ENCODE peak calls at places on chromosomes 7 and 10, in five cellular contexts. Z, D, F, P and Y are unnamed samples.

GRCh38 chr7:2114052-2114451 is 118.7 kb downstream of the MAD1L1 start:
- DNase-seq in P (peak; percentile 69), F (no peak), D (no peak), Z (peak; percentile 58), Y (peak; percentile 75)

GRCh38 chr7:94395141-94396041 is 696 bp downstream of the COL1A2 start:
- DNase-seq in Z (peak; percentile 80), F (peak; percentile 70), D (peak; percentile 79), P (peak; percentile 94), Y (peak; percentile 90)

GRCh38 chr7:37824987-37825509 is 23.3 kb upstream of the NME8 start:
- DNase-seq in D (no peak), Z (no peak), F (no peak), P (no peak), Y (no peak)

GRCh38 chr10:128739937-128740336 is 613.7 kb upstream of the MKI67 start:
- DNase-seq in D (no peak), Z (no peak), F (no peak), P (no peak), Y (no peak)

GRCh38 chr10:125882596-125882995 is 1.5 kb upstream of the DHX32 start:
- DNase-seq in Z (no peak), F (no peak), P (peak; percentile 32), D (no peak), Y (no peak)

GRCh38 chr7:4085937-4086691 is 596.0 kb upstream of the FOXK1 start:
- DNase-seq in Z (no peak), D (no peak), F (no peak), P (no peak), Y (no peak)

GRCh38 chr7:138752568-138753518 is 45.0 kb upstream of the TMEM213 start:
- DNase-seq in D (peak; percentile 51), P (no peak), Z (peak; percentile 98), F (peak; percentile 69), Y (peak; percentile 28)

GRCh38 chr7:145036592-145037386 is 200.9 kb upstream of the TPK1 start:
- DNase-seq in F (peak; percentile 24), D (peak; percentile 74), P (peak; percentile 64), Z (peak; percentile 75), Y (peak; percentile 17)

GRCh38 chr7:25727446-25727845 is 424.6 kb upstream of the NFE2L3 start:
- DNase-seq in F (no peak), P (no peak), Z (no peak), D (no peak), Y (no peak)

GRCh38 chr7:25253714-25254113 is 25.4 kb upstream of the NPVF start:
- DNase-seq in D (no peak), F (peak; percentile 38), Z (no peak), P (no peak), Y (no peak)

GRCh38 chr10:30671011-30671616 is 41.6 kb upstream of the LYZL2 start:
- DNase-seq in D (peak; percentile 70), P (peak; percentile 88), F (peak; percentile 25), Z (peak; percentile 76), Y (peak; percentile 77)

GRCh38 chr10:35005868-35006267 is 84.3 kb downstream of the CUL2 start:
- DNase-seq in D (no peak), P (peak; percentile 99), Z (peak; percentile 100), F (no peak), Y (peak; percentile 100)

GRCh38 chr7:98619450-98620321 is 2.6 kb downstream of the NPTX2 start:
- DNase-seq in P (peak; percentile 54), D (peak; percentile 67), F (no peak), Z (no peak), Y (peak; percentile 58)

GRCh38 chr7:118080947-118081346 is 103.0 kb upstream of the LSM8 start:
- DNase-seq in P (peak; percentile 36), D (no peak), F (peak; percentile 36), Z (peak; percentile 71), Y (peak; percentile 44)

GRCh38 chr7:105268511-105269392 is 120.0 kb downstream of the SRPK2 start:
- DNase-seq in F (peak; percentile 24), Z (peak; percentile 54), D (no peak), P (peak; percentile 72), Y (peak; percentile 79)

GRCh38 chr10:17227367-17228080 is 517 bp upstream of the VIM start:
- DNase-seq in F (no peak), D (no peak), P (peak; percentile 47), Z (no peak), Y (no peak)

GRCh38 chr10:114685456-114685855 is 27.4 kb upstream of the ABLIM1 start:
- DNase-seq in F (no peak), P (no peak), D (no peak), Z (no peak), Y (no peak)

GRCh38 chr7:123599766-123600165 is 1.9 kb upstream of the ASB15 start:
- DNase-seq in P (no peak), D (no peak), Z (peak; percentile 8), F (no peak), Y (no peak)

GRCh38 chr7:69002416-69002815 is 595.9 kb upstream of the AUTS2 start:
- DNase-seq in Z (no peak), D (no peak), F (no peak), P (peak; percentile 54), Y (peak; percentile 9)

GRCh38 chr10:52774182-52774581 is 1.6 kb upstream of the MBL2 start:
- DNase-seq in D (no peak), Z (no peak), P (no peak), F (no peak), Y (no peak)

GRCh38 chr10:113099431-113100298 is 149.6 kb downstream of the TCF7L2 start:
- DNase-seq in Z (no peak), D (peak; percentile 31), P (peak; percentile 68), F (no peak), Y (no peak)

GRCh38 chr7:72127136-72127535 is 285.0 kb downstream of the CALN1 start:
- DNase-seq in Z (no peak), D (no peak), F (no peak), P (no peak), Y (no peak)

GRCh38 chr10:19921300-19922140 is 105.3 kb downstream of the PLXDC2 start:
- DNase-seq in F (no peak), D (no peak), Z (no peak), P (peak; percentile 78), Y (peak; percentile 92)

GRCh38 chr10:13038346-13038745 is 36.8 kb upstream of the CCDC3 start:
- DNase-seq in P (no peak), Z (no peak), F (no peak), D (no peak), Y (no peak)